ENCODE peak calls at places on chromosomes 6 and 20, in five cellular contexts. K is fibroblast of the aortic adventitia, R is cardiac fibroblast, P is cardiac muscle cell, G is GM12864. T is an unnamed sample.
A peak's percentile ranks its signal among the peaks of the same experiment; 100 is the strongest.

GRCh38 chr20:1446536-1446935 is 20.1 kb downstream of the NSFL1C start:
- DNase-seq in K (no peak), R (no peak), P (no peak), G (no peak), T (no peak)

GRCh38 chr6:113668712-113669408 is 188.3 kb upstream of the MARCKS start:
- DNase-seq in K (peak; percentile 36), R (no peak), P (peak; percentile 18), G (no peak), T (no peak)

GRCh38 chr6:108653864-108654402 is 93.2 kb downstream of the FOXO3 start:
- DNase-seq in K (peak; percentile 70), R (peak; percentile 74), P (peak; percentile 84), G (no peak), T (no peak)

GRCh38 chr6:13201336-13201735 is 127.0 kb downstream of the TBC1D7 start:
- DNase-seq in K (no peak), R (no peak), P (no peak), G (no peak), T (no peak)

GRCh38 chr6:123458218-123458617 is 178.5 kb downstream of the TRDN start:
- DNase-seq in K (no peak), R (no peak), P (no peak), G (no peak), T (no peak)

GRCh38 chr6:111995409-111995808 is 58.5 kb upstream of the CCN6 start:
- DNase-seq in K (no peak), R (no peak), P (no peak), G (no peak), T (no peak)

GRCh38 chr6:147161974-147162495 is 42.2 kb upstream of the STXBP5 start:
- DNase-seq in K (peak; percentile 71), R (peak; percentile 93), P (peak; percentile 81), G (no peak), T (no peak)

GRCh38 chr6:80197474-80197873 is 91.0 kb downstream of the BCKDHB start:
- DNase-seq in K (peak; percentile 83), R (no peak), P (peak; percentile 53), G (no peak), T (peak; percentile 53)

GRCh38 chr6:113560376-113560775 is 296.8 kb upstream of the MARCKS start:
- DNase-seq in K (no peak), R (no peak), P (no peak), G (no peak), T (no peak)

GRCh38 chr6:132236744-132237143 is 164.5 kb downstream of the MOXD1 start:
- DNase-seq in K (no peak), R (no peak), P (no peak), G (no peak), T (no peak)

GRCh38 chr6:924661-925060 is 231.7 kb upstream of the EXOC2 start:
- DNase-seq in K (no peak), R (no peak), P (no peak), G (no peak), T (no peak)

GRCh38 chr20:381581-382290 is 1.2 kb downstream of the TRIB3 start:
- DNase-seq in K (peak; percentile 82), R (peak; percentile 76), P (peak; percentile 81), G (peak; percentile 76), T (no peak)

GRCh38 chr6:147105786-147106185 is 98.4 kb upstream of the STXBP5 start:
- DNase-seq in K (no peak), R (no peak), P (no peak), G (no peak), T (no peak)

GRCh38 chr6:151068761-151069312 is 170.9 kb upstream of the AKAP12 start:
- DNase-seq in K (peak; percentile 76), R (peak; percentile 77), P (peak; percentile 46), G (no peak), T (no peak)

GRCh38 chr20:45113865-45114264 is 1.1 kb downstream of the WFDC5 start:
- DNase-seq in K (no peak), R (no peak), P (no peak), G (no peak), T (no peak)

DNA sequence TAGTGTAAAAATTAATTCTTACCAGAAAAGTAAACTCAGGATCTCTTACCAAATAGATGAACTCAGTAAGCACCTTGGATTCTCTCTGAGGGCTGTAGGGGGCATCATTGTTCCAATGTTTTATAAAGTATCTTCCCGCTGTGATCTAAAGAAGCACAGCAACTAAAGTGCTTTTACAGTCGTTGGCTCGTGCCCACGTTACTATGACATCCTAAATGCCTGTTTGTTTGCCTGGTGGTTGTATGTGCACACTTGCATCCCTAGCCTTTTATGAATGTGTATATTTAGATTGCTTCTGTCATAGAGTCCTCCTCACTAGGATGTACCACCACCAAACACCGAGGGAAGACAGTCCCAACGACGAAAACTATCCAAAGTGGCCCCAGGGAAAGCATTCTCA is 34.5 kb downstream of the SLX4IP start:
- DNase-seq in K (peak; percentile 93), R (peak; percentile 95), P (peak; percentile 93), G (peak; percentile 18), T (no peak)
- TF ChIP-seq CTCF in K (peak; percentile 78), R (peak; percentile 66), P (peak; percentile 73), G (peak; percentile 33), T (peak; percentile 49)

DNA sequence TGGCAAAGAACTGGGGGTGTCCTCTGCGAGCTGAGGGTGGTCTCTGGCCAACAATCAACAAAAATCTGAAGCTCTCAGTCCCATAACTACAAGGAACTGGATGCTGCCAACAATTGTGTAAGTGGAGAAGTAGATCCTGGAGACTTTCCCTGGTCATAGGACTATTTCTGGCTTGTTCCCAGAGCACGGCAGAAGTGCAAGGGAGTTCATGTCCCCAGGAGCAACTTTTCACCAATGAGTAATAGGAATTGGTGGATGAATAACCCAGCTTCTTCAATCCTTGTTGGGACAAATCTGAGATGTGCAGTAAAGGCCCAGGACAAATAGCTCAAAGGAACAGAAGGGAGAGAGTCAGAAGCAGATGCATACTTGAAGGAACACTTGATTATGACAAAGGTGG is 95.5 kb downstream of the QRSL1 start:
- DNase-seq in K (peak; percentile 11), R (peak; percentile 5), P (no peak), G (no peak), T (no peak)
- H3K4me3 ChIP-seq in K (no peak overlapping the region), R (no peak overlapping the region), P (no peak overlapping the region), G (no peak overlapping the region), T (no peak overlapping the region)

DNA sequence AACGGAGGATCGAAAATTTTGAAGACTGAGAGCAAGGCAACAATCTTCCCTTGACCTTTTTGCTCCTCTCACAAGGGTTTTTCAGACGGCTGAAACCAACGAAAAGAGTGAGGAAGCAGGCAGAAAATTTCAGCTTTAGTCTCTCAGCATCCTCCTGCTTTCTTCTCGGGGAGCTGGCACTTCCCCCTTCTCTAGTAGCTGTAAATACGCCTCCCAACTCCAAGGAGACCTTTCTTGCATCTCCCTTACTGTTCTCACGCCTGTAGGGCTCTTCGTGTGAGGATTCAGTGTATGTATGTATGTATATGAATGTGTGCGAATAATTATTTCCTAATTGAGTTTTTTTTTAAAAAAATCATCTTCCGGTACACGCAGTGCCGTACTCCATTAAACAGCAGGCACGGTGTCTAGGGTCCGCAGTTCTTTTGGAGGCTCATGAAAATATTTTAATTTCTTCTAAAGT is 85.3 kb downstream of the HFE start:
- DNase-seq in K (peak; percentile 59), R (peak; percentile 59), P (peak; percentile 57), G (no peak), T (no peak)
- TF ChIP-seq CTCF in K (no peak), R (no peak), P (no peak), G (no peak), T (no peak)

GRCh38 chr6:24493945-24494725 is 634 bp upstream of the ALDH5A1 start:
- DNase-seq in K (no peak), R (no peak), P (no peak), G (no peak), T (no peak)
- H3K4me3 ChIP-seq in K (peak overlapping the region; percentile 56), R (peak overlapping the region; percentile 49), P (peak overlapping the region; percentile 66), G (peak overlapping the region; percentile 77), T (peak overlapping the region; percentile 57)

GRCh38 chr20:62516345-62516744 is 40.5 kb upstream of the GATA5 start:
- DNase-seq in K (no peak), R (no peak), P (no peak), G (no peak), T (no peak)
- TF ChIP-seq CTCF in K (no peak), R (peak; percentile 38), P (peak; percentile 11), G (no peak), T (peak; percentile 23)

GRCh38 chr6:70151616-70152015 is 151.3 kb downstream of the COL9A1 start:
- DNase-seq in K (no peak), R (peak; percentile 38), P (no peak), G (no peak), T (no peak)
- H3K4me3 ChIP-seq in K (no peak overlapping the region), R (no peak overlapping the region), P (no peak overlapping the region), G (no peak overlapping the region), T (no peak overlapping the region)

GRCh38 chr20:21715193-21715881 is 9.9 kb downstream of the PAX1 start:
- DNase-seq in K (no peak), R (no peak), P (no peak), G (no peak), T (no peak)

GRCh38 chr20:21713901-21714296 is 8.4 kb downstream of the PAX1 start:
- DNase-seq in K (no peak), R (no peak), P (no peak), G (no peak), T (no peak)

GRCh38 chr20:21714297-21715192 is 9.1 kb downstream of the PAX1 start:
- DNase-seq in K (no peak), R (no peak), P (no peak), G (no peak), T (no peak)

DNA sequence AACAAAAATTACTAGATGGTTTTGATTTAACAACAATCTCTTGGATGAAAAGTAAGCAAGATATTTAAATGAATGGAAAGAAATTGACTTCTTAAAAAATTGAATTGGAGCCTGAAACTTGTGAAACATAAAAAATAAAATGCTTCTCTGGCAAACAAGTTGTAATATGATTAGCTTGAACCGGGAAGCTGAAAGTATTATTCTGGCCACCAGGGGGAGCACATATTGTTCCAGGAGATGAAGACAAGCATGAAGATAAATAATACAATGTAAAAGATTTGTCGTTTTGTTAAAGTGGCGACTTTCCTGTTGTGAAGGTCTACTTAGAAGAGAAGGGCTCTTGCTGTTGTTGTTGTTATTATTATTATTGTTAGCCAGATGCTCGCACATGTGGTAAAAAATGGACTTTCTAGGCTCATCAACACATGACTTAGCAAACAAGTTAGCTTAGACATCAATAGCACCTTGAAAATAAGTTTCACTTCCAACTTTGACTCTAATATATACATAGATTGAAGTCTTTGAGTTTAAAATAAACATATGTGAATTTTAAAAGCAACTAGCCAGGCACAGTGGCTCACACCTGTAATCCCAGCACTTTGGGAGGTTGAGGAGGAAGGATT is 14.2 kb downstream of the PAX1 start:
- DNase-seq in K (peak; percentile 78), R (peak; percentile 82), P (peak; percentile 68), G (peak; percentile 13), T (peak; percentile 5)
- TF ChIP-seq CTCF in K (peak; percentile 76), R (peak; percentile 66), P (peak; percentile 76), G (peak; percentile 63), T (peak; percentile 77)

DNA sequence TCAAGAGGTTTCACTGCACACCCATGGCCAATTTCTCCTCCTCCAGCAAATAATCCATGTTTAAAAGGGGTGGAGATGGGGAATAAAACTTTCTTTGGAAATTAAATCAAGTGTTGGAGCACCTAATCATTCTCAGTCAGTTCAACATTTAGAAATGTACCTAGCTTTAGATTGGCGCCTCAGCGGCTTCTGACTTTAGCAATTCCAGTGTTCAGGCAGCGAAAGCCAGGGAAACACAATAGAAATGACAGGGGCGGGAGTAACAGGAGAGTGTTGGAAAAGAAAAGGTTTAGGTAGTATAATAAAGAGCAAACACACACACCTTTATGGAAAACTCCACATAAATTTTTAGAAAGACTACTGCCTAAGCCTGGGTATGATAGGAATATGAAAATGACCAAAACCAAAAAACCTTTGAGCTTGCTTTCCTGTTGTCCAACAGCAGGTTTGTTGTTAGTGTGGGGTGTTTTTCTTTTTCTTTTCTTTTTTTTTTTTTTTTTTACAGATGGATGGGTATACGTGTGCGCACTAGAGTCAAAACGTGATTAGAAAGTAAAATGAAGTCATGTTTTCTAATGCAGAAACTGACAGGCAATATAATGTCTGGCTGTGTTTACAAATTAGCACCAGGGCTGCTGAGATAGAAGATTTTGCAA is 7.7 kb downstream of the TFAP2A start:
- DNase-seq in K (no peak), R (no peak), P (no peak), G (no peak), T (no peak)
- H3K4me3 ChIP-seq in K (no peak overlapping the region), R (no peak overlapping the region), P (no peak overlapping the region), G (no peak overlapping the region), T (no peak overlapping the region)